ENCODE peak calls at places on chromosomes 11 and 22, in ten cellular contexts. R, K, T, F, P, W, E, H, J and S are unnamed samples.

GRCh38 chr11:2304156-2305139 is 2.6 kb downstream of the TSPAN32 start:
- DNase-seq in R (no peak), T (no peak), W (no peak), J (no peak), F (no peak), K (no peak), E (peak), H (peak), P (peak), S (no peak)

GRCh38 chr11:16806791-16807190 is 68.3 kb downstream of the C11orf58 start:
- DNase-seq in R (no peak), J (no peak), K (peak), F (peak), H (no peak), T (no peak), P (no peak), W (peak), E (no peak), S (no peak)

GRCh38 chr11:106276126-106276525 is 198.7 kb downstream of the AASDHPPT start:
- DNase-seq in R (no peak), E (no peak), H (no peak), W (peak), J (no peak), F (no peak), T (no peak), P (no peak), K (peak), S (no peak)

GRCh38 chr11:65973439-65974110 is 12.0 kb downstream of the SART1 start:
- DNase-seq in W (no peak), H (no peak), E (no peak), R (peak), P (no peak), K (peak), J (no peak), T (no peak), F (no peak), S (no peak)

GRCh38 chr22:41367680-41368542 is 13.8 kb upstream of the TEF start:
- DNase-seq in W (peak), J (no peak), R (peak), P (no peak), K (peak), F (peak), E (peak), H (no peak), T (no peak), S (no peak)

GRCh38 chr11:19683862-19684491 is 28.7 kb upstream of the NAV2 start:
- DNase-seq in T (no peak), W (no peak), K (no peak), J (no peak), R (no peak), E (no peak), P (no peak), F (no peak), H (no peak), S (no peak)

GRCh38 chr11:2987881-2988280 is 4.2 kb downstream of the NAP1L4 start:
- DNase-seq in F (no peak), R (no peak), J (no peak), T (no peak), E (no peak), H (no peak), W (no peak), K (no peak), P (no peak), S (no peak)

GRCh38 chr11:15489281-15489680 is 374.6 kb downstream of the INSC start:
- DNase-seq in H (no peak), P (no peak), J (no peak), R (no peak), W (no peak), F (no peak), K (no peak), E (no peak), T (no peak), S (no peak)

GRCh38 chr22:36768141-36768540 is 7.8 kb downstream of the IFT27 start:
- DNase-seq in P (peak), R (no peak), T (no peak), F (peak), E (peak), J (no peak), K (no peak), W (no peak), H (no peak), S (no peak)

GRCh38 chr11:16605440-16605970 is 132.9 kb upstream of the C11orf58 start:
- DNase-seq in W (no peak), R (peak), F (peak), P (no peak), K (peak), H (no peak), E (peak), J (peak), T (peak), S (no peak)

GRCh38 chr11:76210920-76211851 is 4.9 kb upstream of the WNT11 start:
- DNase-seq in R (no peak), T (no peak), F (no peak), J (no peak), E (no peak), H (no peak), K (no peak), P (no peak), W (no peak), S (no peak)

GRCh38 chr11:73270089-73270854 is 1.9 kb upstream of the P2RY6 start:
- DNase-seq in W (no peak), H (no peak), K (no peak), P (no peak), J (no peak), T (peak), E (peak), F (no peak), R (no peak), S (no peak)

GRCh38 chr11:133619397-133619796 is 87.1 kb upstream of the OPCML start:
- DNase-seq in T (no peak), R (no peak), J (no peak), P (no peak), E (peak), F (no peak), W (no peak), K (no peak), H (no peak), S (no peak)

GRCh38 chr11:65380460-65381126 is 1.9 kb downstream of the SLC25A45 start:
- DNase-seq in T (no peak), J (no peak), H (no peak), K (no peak), W (no peak), E (peak), F (no peak), R (no peak), P (no peak), S (no peak)

GRCh38 chr11:120128392-120129172 is 9.3 kb downstream of the TRIM29 start:
- DNase-seq in T (no peak), H (peak), E (no peak), F (peak), R (no peak), J (no peak), P (peak), W (peak), K (peak), S (no peak)

GRCh38 chr11:44564198-44564597 is 1.3 kb upstream of the CD82 start:
- DNase-seq in T (no peak), J (no peak), R (no peak), F (peak), E (no peak), W (no peak), P (no peak), K (peak), H (no peak), S (no peak)

GRCh38 chr22:45512363-45512762 is 9.7 kb downstream of the FBLN1 start:
- DNase-seq in T (no peak), R (no peak), E (no peak), H (no peak), J (no peak), K (no peak), P (no peak), F (no peak), W (no peak), S (no peak)

GRCh38 chr11:126391970-126392637 is 36.6 kb downstream of the ST3GAL4 start:
- DNase-seq in E (peak), T (no peak), P (peak), K (no peak), H (no peak), R (no peak), F (peak), J (no peak), W (no peak), S (no peak)

GRCh38 chr11:32809313-32809712 is 14.9 kb upstream of the CCDC73 start:
- DNase-seq in E (peak), T (peak), R (peak), P (no peak), H (peak), F (no peak), W (peak), J (peak), K (peak), S (no peak)

GRCh38 chr22:37282385-37282677 is at the start of gene CYTH4:
- DNase-seq in K (no peak), T (peak), W (no peak), R (peak), J (no peak), P (no peak), H (peak), F (peak), E (no peak), S (no peak)

GRCh38 chr22:43017525-43018290 is 2.8 kb upstream of the PACSIN2 start:
- DNase-seq in R (no peak), W (no peak), H (no peak), E (no peak), P (no peak), J (no peak), F (no peak), K (no peak), T (no peak), S (no peak)

GRCh38 chr11:78203184-78203583 is 14.5 kb downstream of the USP35 start:
- DNase-seq in T (no peak), J (no peak), F (no peak), P (no peak), K (no peak), E (no peak), H (no peak), R (no peak), W (no peak), S (no peak)

GRCh38 chr11:4891996-4892640 is 10.4 kb downstream of the OR51T1 start:
- DNase-seq in R (no peak), E (no peak), F (no peak), W (peak), K (peak), J (no peak), H (no peak), P (no peak), T (no peak), S (peak)
- TF ChIP-seq CTCF in R (no peak), E (no peak), F (no peak), W (peak), K (peak), J (peak), H (no peak), P (no peak), T (no peak), S (peak)

GRCh38 chr11:12410006-12410728 is 32.8 kb downstream of the PARVA start:
- DNase-seq in K (peak), R (no peak), F (no peak), T (no peak), J (no peak), W (peak), P (no peak), H (no peak), E (peak), S (no peak)
- TF ChIP-seq CTCF in K (no peak), R (no peak), F (peak), T (no peak), J (peak), W (peak), P (no peak), H (no peak), E (peak), S (peak)

GRCh38 chr11:10181811-10182210 is 112.2 kb downstream of the SBF2 start:
- DNase-seq in P (no peak), R (no peak), F (no peak), H (no peak), T (peak), E (no peak), W (peak), K (peak), J (no peak), S (peak)
- TF ChIP-seq CTCF in P (no peak), R (peak), F (peak), H (no peak), T (no peak), E (peak), W (peak), K (peak), J (peak), S (peak)

GRCh38 chr11:11822946-11823345 is 18.8 kb upstream of the USP47 start:
- DNase-seq in K (no peak), T (no peak), H (no peak), W (no peak), F (no peak), P (no peak), J (no peak), R (no peak), E (no peak), S (no peak)

GRCh38 chr11:11818529-11819121 is 23.1 kb upstream of the USP47 start:
- DNase-seq in R (no peak), E (no peak), P (no peak), K (no peak), F (no peak), W (no peak), H (no peak), T (no peak), J (no peak), S (no peak)

GRCh38 chr11:11817957-11818356 is 23.8 kb upstream of the USP47 start:
- DNase-seq in R (no peak), K (no peak), H (no peak), T (no peak), E (no peak), W (no peak), F (no peak), J (no peak), P (no peak), S (no peak)

GRCh38 chr11:11826260-11826659 is 15.5 kb upstream of the USP47 start:
- DNase-seq in P (no peak), K (no peak), H (no peak), J (no peak), F (no peak), E (no peak), T (no peak), R (no peak), W (no peak), S (no peak)

DNA sequence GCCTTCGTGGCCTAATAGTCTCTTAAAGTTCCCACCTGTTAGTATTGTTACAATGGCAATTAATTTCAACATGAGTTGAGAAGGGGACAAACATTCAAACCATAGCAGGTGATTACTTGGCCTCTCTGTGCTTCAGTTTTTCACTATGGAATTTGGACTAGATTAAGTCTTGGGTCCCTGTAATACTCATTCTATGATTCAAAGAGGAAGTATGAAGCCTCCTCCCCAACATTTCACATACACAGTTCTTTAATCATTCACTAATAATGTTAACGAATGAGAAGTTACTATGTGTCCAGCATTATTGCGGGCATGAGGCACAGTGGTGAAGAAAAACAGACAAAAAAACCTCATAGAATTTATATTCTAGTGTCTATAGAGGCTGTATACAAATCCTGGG is 19.9 kb upstream of the USP47 start:
- DNase-seq in P (no peak), E (no peak), H (no peak), R (no peak), K (no peak), T (no peak), F (no peak), J (no peak), W (no peak), S (peak)
- TF ChIP-seq CTCF in P (no peak), E (no peak), H (no peak), R (no peak), K (no peak), T (no peak), F (no peak), J (no peak), W (no peak), S (no peak)

GRCh38 chr11:1049431-1049891 is 12.9 kb upstream of the MUC6 start:
- DNase-seq in W (no peak), R (no peak), E (no peak), F (peak), P (no peak), T (no peak), J (no peak), K (no peak), H (no peak), S (no peak)

GRCh38 chr11:1049911-1050580 is 13.5 kb upstream of the MUC6 start:
- DNase-seq in E (no peak), J (no peak), P (no peak), F (peak), W (no peak), H (no peak), T (no peak), K (no peak), R (peak), S (no peak)

GRCh38 chr11:1047576-1048156 is 11.1 kb upstream of the MUC6 start:
- DNase-seq in F (no peak), T (no peak), E (no peak), K (no peak), R (peak), H (no peak), P (no peak), J (no peak), W (no peak), S (no peak)

GRCh38 chr11:1049071-1049405 is 12.5 kb upstream of the MUC6 start:
- DNase-seq in T (no peak), R (peak), K (no peak), E (no peak), P (no peak), H (no peak), J (no peak), W (no peak), F (peak), S (no peak)

GRCh38 chr11:1048375-1049070 is 12.0 kb upstream of the MUC6 start:
- DNase-seq in E (no peak), P (no peak), W (no peak), H (no peak), F (peak), T (no peak), K (no peak), J (no peak), R (peak), S (no peak)
- TF ChIP-seq CTCF in E (peak), P (no peak), W (no peak), H (no peak), F (no peak), T (no peak), K (no peak), J (no peak), R (no peak), S (peak)

DNA sequence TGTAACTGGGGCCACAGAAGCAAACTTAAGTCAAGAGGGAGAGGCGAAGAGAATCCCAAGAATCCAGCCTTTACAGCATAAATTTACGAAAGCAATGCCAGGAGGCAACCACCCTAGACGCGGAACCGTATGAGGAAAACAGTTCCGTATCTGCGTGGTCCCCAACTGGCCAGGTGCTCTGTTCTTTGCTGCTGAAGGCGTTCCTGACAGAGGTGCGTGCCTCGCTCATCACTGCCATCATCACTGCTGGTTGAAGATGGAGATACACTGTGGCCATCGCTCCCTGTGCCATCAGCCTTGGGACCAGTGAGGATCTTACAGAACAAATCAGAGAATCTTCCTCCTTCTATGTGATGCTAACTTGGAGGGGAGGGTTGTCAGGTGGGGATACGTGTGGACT is 270.5 kb upstream of the B3GAT1 start:
- DNase-seq in W (no peak), P (no peak), F (no peak), E (no peak), J (no peak), R (no peak), H (no peak), K (no peak), T (no peak), S (no peak)
- TF ChIP-seq CTCF in W (no peak), P (no peak), F (no peak), E (no peak), J (no peak), R (no peak), H (no peak), K (no peak), T (no peak), S (no peak)

GRCh38 chr11:99176430-99176829 is 155.7 kb downstream of the CNTN5 start:
- DNase-seq in P (no peak), R (no peak), H (no peak), K (no peak), J (no peak), T (no peak), E (no peak), F (no peak), W (no peak), S (no peak)
- TF ChIP-seq CTCF in P (no peak), R (no peak), H (no peak), K (no peak), J (no peak), T (no peak), E (no peak), F (no peak), W (no peak), S (no peak)

GRCh38 chr11:70640408-70640807 is 242.1 kb downstream of the CTTN start:
- DNase-seq in F (no peak), T (no peak), W (no peak), R (no peak), P (no peak), J (no peak), K (no peak), H (no peak), E (no peak), S (no peak)
- TF ChIP-seq CTCF in F (no peak), T (no peak), W (no peak), R (no peak), P (no peak), J (no peak), K (no peak), H (no peak), E (no peak), S (no peak)

GRCh38 chr22:32413715-32414114 is 1.7 kb upstream of the RTCB start:
- DNase-seq in K (peak), H (no peak), W (peak), F (no peak), T (peak), R (no peak), P (no peak), E (no peak), J (no peak), S (no peak)
- TF ChIP-seq CTCF in K (peak), H (no peak), W (peak), F (no peak), T (peak), R (peak), P (no peak), E (peak), J (peak), S (peak)

DNA sequence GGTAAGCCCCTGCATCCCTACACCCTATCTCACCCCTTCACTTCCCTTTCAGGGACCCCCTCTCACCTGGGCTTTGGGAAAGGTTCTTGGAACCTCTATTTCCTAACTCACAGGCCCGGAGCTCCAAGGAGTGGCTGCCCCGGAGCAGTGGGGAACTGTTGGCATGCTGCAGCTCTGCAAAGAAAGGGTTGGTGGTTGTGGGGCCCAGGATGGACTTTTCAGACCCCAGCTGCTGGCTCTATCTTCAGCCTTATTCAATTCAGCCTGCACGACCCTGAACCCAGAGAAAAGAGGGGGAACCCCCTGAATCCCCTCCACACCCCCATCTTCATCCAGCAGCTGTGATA is 10.0 kb downstream of the ROBO4 start:
- DNase-seq in J (no peak), E (no peak), P (no peak), W (no peak), K (no peak), F (peak), H (no peak), T (no peak), R (no peak), S (no peak)
- TF ChIP-seq CTCF in J (no peak), E (no peak), P (no peak), W (no peak), K (no peak), F (no peak), H (no peak), T (no peak), R (no peak), S (no peak)